ENCODE peak calls at places on chromosomes 11 and 22, in nine cellular contexts. Z is AG04450; P is hepatocyte; X is NCI-H1105 treated with DMSO at 0.1 percent for 48 hours; U is activated B cell treated with CpG ODN at 0.5 μM for 24 hours; L is GM12891; J is NCI-H1436; I is dorsolateral prefrontal cortex; S is CD4-positive, alpha-beta T cell. N is an unnamed sample.

GRCh38 chr11:134514354-134514951 is 102.4 kb upstream of the B3GAT1 start:
- DNase-seq in P (no peak), X (no peak), I (no peak), J (no peak), Z (no peak), S (no peak), U (no peak), L (no peak), N (no peak)

GRCh38 chr22:19522881-19523239 is 1.4 kb downstream of the CLDN5 start:
- DNase-seq in J (no peak), P (no peak), L (no peak), S (no peak), Z (no peak), I (no peak), X (no peak), U (no peak), N (no peak)

GRCh38 chr11:14544611-14545010 is 24.4 kb upstream of the PSMA1 start:
- DNase-seq in P (no peak), J (no peak), I (no peak), S (no peak), U (no peak), L (no peak), X (no peak), Z (no peak), N (no peak)

GRCh38 chr11:31809857-31810778 is 1.0 kb downstream of the PAX6 start:
- DNase-seq in P (peak), J (peak), I (no peak), L (no peak), S (no peak), U (no peak), X (peak), Z (no peak), N (no peak)

GRCh38 chr11:79413258-79413657 is 27.6 kb downstream of the TENM4 start:
- DNase-seq in L (no peak), I (no peak), J (no peak), Z (peak), S (no peak), P (peak), U (no peak), X (peak), N (no peak)

GRCh38 chr22:22130956-22131355 is 113.6 kb upstream of the VPREB1 start:
- DNase-seq in Z (no peak), I (no peak), S (no peak), X (no peak), P (no peak), U (no peak), J (no peak), L (no peak), N (no peak)

GRCh38 chr11:2215561-2216399 is 44.2 kb upstream of the TH start:
- DNase-seq in L (no peak), U (no peak), Z (no peak), J (no peak), S (no peak), P (no peak), I (peak), X (no peak), N (no peak)

GRCh38 chr22:21038405-21038804 is 6.0 kb upstream of the SLC7A4 start:
- DNase-seq in U (no peak), Z (no peak), X (no peak), J (no peak), L (no peak), P (no peak), I (no peak), S (no peak), N (no peak)

GRCh38 chr11:76791861-76792260 is 8.7 kb downstream of the TSKU start:
- DNase-seq in U (no peak), P (no peak), I (no peak), Z (no peak), S (no peak), L (no peak), X (no peak), J (no peak), N (no peak)

GRCh38 chr22:47804281-47804680 is 1041.8 kb downstream of the TBC1D22A start:
- DNase-seq in X (no peak), U (no peak), P (no peak), S (no peak), J (no peak), I (no peak), Z (no peak), L (no peak), N (no peak)

GRCh38 chr11:104819603-104820002 is 78.7 kb downstream of the CASP12 start:
- DNase-seq in U (no peak), I (no peak), S (no peak), J (no peak), Z (no peak), L (no peak), P (no peak), X (no peak), N (no peak)

GRCh38 chr11:8267831-8268529 is 4.3 kb upstream of the LMO1 start:
- DNase-seq in L (no peak), P (no peak), J (no peak), S (no peak), I (no peak), X (peak), U (peak), Z (no peak), N (no peak)

GRCh38 chr11:70255717-70256116 is 14.8 kb upstream of the PPFIA1 start:
- DNase-seq in L (no peak), U (no peak), I (no peak), J (peak), Z (no peak), S (no peak), P (no peak), X (peak), N (no peak)

GRCh38 chr11:111665779-111666178 is 63.5 kb downstream of the SIK2 start:
- DNase-seq in Z (peak), P (peak), U (no peak), X (no peak), J (no peak), L (no peak), S (no peak), I (no peak), N (no peak)

GRCh38 chr22:41931701-41932269 is 5.2 kb upstream of the TNFRSF13C start:
- DNase-seq in U (peak), Z (no peak), I (no peak), J (peak), L (no peak), P (no peak), X (no peak), S (no peak), N (no peak)

GRCh38 chr22:27879923-27880322 is 39.1 kb downstream of the PITPNB start:
- DNase-seq in X (peak), U (no peak), L (no peak), J (no peak), Z (no peak), P (peak), S (no peak), I (no peak), N (no peak)

GRCh38 chr11:79201637-79202347 is 239.0 kb downstream of the TENM4 start:
- DNase-seq in U (no peak), Z (no peak), I (no peak), L (no peak), P (no peak), S (no peak), X (no peak), J (no peak), N (no peak)

GRCh38 chr22:48702573-48703264 is 1125.0 kb downstream of the BRD1 start:
- DNase-seq in Z (no peak), L (no peak), P (peak), S (no peak), I (no peak), X (no peak), J (no peak), U (no peak), N (no peak)

GRCh38 chr22:43200031-43200430 is 13.1 kb upstream of the TTLL12 start:
- DNase-seq in S (no peak), X (no peak), U (no peak), L (no peak), P (no peak), I (peak), Z (no peak), J (no peak), N (no peak)

N was measured in H1.